ENCODE peak calls at places on chromosome 22, in eight cellular contexts. L, F, U, N, Y, E, G and M are unnamed samples.

GRCh38 chr22:47056361-47056760 is 293.9 kb downstream of the TBC1D22A start:
- DNase-seq in G (no peak), E (no peak), U (no peak), Y (no peak), N (no peak), L (no peak), F (no peak), M (no peak)

GRCh38 chr22:42214625-42215415 is 55.6 kb downstream of the TCF20 start:
- DNase-seq in E (no peak), G (no peak), Y (no peak), L (no peak), F (peak), N (no peak), U (peak), M (no peak)

GRCh38 chr22:21688341-21688705 is 22.5 kb downstream of the PPIL2 start:
- DNase-seq in U (no peak), F (no peak), L (no peak), Y (no peak), N (no peak), E (no peak), G (no peak), M (no peak)

GRCh38 chr22:40009953-40010751 is 15.4 kb downstream of the FAM83F start:
- DNase-seq in N (no peak), L (peak), U (no peak), G (peak), E (no peak), F (no peak), Y (no peak), M (no peak)

GRCh38 chr22:50301581-50301991 is 5.9 kb downstream of the PLXNB2 start:
- DNase-seq in F (no peak), U (no peak), G (no peak), Y (peak), L (no peak), N (no peak), E (no peak), M (no peak)

GRCh38 chr22:42401562-42402334 is 30.5 kb downstream of the NFAM1 start:
- DNase-seq in U (no peak), L (no peak), E (no peak), G (no peak), Y (no peak), F (no peak), N (no peak), M (no peak)

GRCh38 chr22:47166446-47167016 is 404.1 kb downstream of the TBC1D22A start:
- DNase-seq in L (no peak), G (no peak), F (no peak), N (no peak), U (no peak), Y (no peak), E (peak), M (no peak)

GRCh38 chr22:20438066-20438677 is 547 bp upstream of the SCARF2 start:
- DNase-seq in L (no peak), N (no peak), U (no peak), F (no peak), Y (no peak), E (no peak), G (no peak), M (no peak)

GRCh38 chr22:40533712-40534378 is 102.7 kb downstream of the MRTFA start:
- DNase-seq in G (no peak), E (no peak), L (peak), F (no peak), Y (no peak), U (no peak), N (peak), M (peak)

GRCh38 chr22:37386441-37386840 is 40.8 kb downstream of the ELFN2 start:
- DNase-seq in F (no peak), N (no peak), Y (no peak), E (no peak), U (no peak), G (no peak), L (no peak), M (no peak)

GRCh38 chr22:23278883-23279675 is 98.8 kb downstream of the BCR start:
- DNase-seq in N (no peak), U (no peak), Y (peak), F (no peak), G (no peak), E (no peak), L (no peak), M (no peak)

GRCh38 chr22:42928969-42929837 is 72.1 kb upstream of the ARFGAP3 start:
- DNase-seq in N (no peak), G (no peak), F (no peak), Y (no peak), U (no peak), L (no peak), E (no peak), M (no peak)

GRCh38 chr22:23053912-23054530 is 16.3 kb upstream of the GNAZ start:
- DNase-seq in G (no peak), Y (no peak), F (no peak), U (no peak), N (no peak), E (peak), L (no peak), M (no peak)

GRCh38 chr22:19629720-19630419 is 84.4 kb upstream of the SEPTIN5 start:
- DNase-seq in Y (peak), L (peak), N (peak), F (peak), G (peak), U (peak), E (peak), M (peak)

GRCh38 chr22:31752096-31752847 is 1.5 kb upstream of the DEPDC5 start:
- DNase-seq in Y (no peak), E (no peak), L (no peak), F (no peak), U (no peak), N (no peak), G (no peak), M (no peak)

GRCh38 chr22:32076726-32077550 is 33.9 kb downstream of the SLC5A1 start:
- DNase-seq in G (no peak), N (no peak), E (no peak), U (no peak), F (no peak), L (no peak), Y (no peak), M (no peak)

GRCh38 chr22:42969348-42969975 is 45.5 kb downstream of the PACSIN2 start:
- DNase-seq in U (no peak), G (no peak), L (no peak), N (no peak), F (no peak), E (no peak), Y (no peak), M (no peak)

GRCh38 chr22:27715078-27715477 is 86.5 kb downstream of the MN1 start:
- DNase-seq in E (no peak), F (peak), U (no peak), N (no peak), G (no peak), L (no peak), Y (no peak), M (no peak)

GRCh38 chr22:48943567-48944432 is 883.9 kb downstream of the BRD1 start:
- DNase-seq in E (peak), F (peak), N (no peak), U (no peak), Y (no peak), L (no peak), G (no peak), M (no peak)

GRCh38 chr22:23113067-23113846 is 28.5 kb downstream of the RSPH14 start:
- DNase-seq in F (peak), U (no peak), E (no peak), Y (peak), L (no peak), N (no peak), G (peak), M (no peak)

GRCh38 chr22:29044657-29045176 is 16.9 kb downstream of the C22orf31 start:
- DNase-seq in Y (no peak), L (no peak), N (no peak), F (no peak), U (no peak), G (no peak), E (no peak), M (no peak)

GRCh38 chr22:46047226-46047625 is 70.3 kb upstream of the WNT7B start:
- DNase-seq in F (no peak), E (peak), N (no peak), G (no peak), Y (no peak), L (no peak), U (no peak), M (no peak)

GRCh38 chr22:48459259-48459658 is 1368.4 kb downstream of the BRD1 start:
- DNase-seq in F (no peak), L (no peak), U (no peak), Y (no peak), N (no peak), E (no peak), G (no peak), M (no peak)

GRCh38 chr22:27808730-27809129 is 7.2 kb upstream of the MN1 start:
- DNase-seq in L (no peak), G (no peak), U (no peak), Y (no peak), N (no peak), F (no peak), E (no peak), M (no peak)

GRCh38 chr22:24566899-24567511 is 11.2 kb downstream of the SNRPD3 start:
- DNase-seq in Y (peak), E (no peak), F (no peak), N (no peak), L (no peak), G (no peak), U (no peak), M (no peak)

GRCh38 chr22:43270314-43270908 is 72.8 kb downstream of the SCUBE1 start:
- DNase-seq in Y (no peak), E (no peak), G (peak), L (no peak), F (no peak), N (no peak), U (no peak), M (peak)

GRCh38 chr22:45425101-45425500 is 11.6 kb downstream of the RIBC2 start:
- DNase-seq in U (no peak), F (no peak), G (no peak), L (no peak), N (no peak), E (no peak), Y (no peak), M (no peak)

GRCh38 chr22:19057999-19058491 is 64.2 kb downstream of the DGCR2 start:
- DNase-seq in L (no peak), F (no peak), N (no peak), E (no peak), G (no peak), U (no peak), Y (no peak), M (no peak)